ENCODE peak calls at places on chromosomes 5 and 9, in ten cellular contexts. C is CD8-positive, alpha-beta memory T cell; Z is EL; R is ELF-1; J is astrocyte of the spinal cord; Q is activated T-helper 1 cell treated with Interleukin-2 at 50 U/mL for 16 hours; N is NT2/D1; W is mucosa of gallbladder; O is T-helper 17 cell; K is T-cell. A is an unnamed sample.

GRCh38 chr9:116737137-116737546 is 50.0 kb downstream of the TRIM32 start:
- DNase-seq in J (peak; percentile 60), R (peak; percentile 93), Z (peak; percentile 72), N (peak; percentile 91), O (peak; percentile 22), Q (peak; percentile 6), W (peak; percentile 69), C (peak; percentile 3), K (peak; percentile 6), A (peak; percentile 62)

GRCh38 chr5:137280656-137281055 is 218.5 kb downstream of the SPOCK1 start:
- DNase-seq in O (no peak), N (peak; percentile 5), R (no peak), K (no peak), W (no peak), Z (no peak), J (no peak), Q (no peak), C (no peak), A (no peak)

GRCh38 chr5:149162401-149163084 is 21.2 kb downstream of the ABLIM3 start:
- DNase-seq in N (no peak), K (no peak), W (no peak), O (no peak), C (no peak), Z (peak; percentile 31), Q (no peak), J (peak; percentile 64), R (no peak), A (peak; percentile 84)

GRCh38 chr5:83701886-83702285 is 18.8 kb downstream of the HAPLN1 start:
- DNase-seq in N (no peak), O (no peak), R (no peak), Z (no peak), C (no peak), K (no peak), W (no peak), Q (no peak), J (no peak), A (no peak)

GRCh38 chr9:79617395-79617794 is 45.6 kb downstream of the TLE4 start:
- DNase-seq in J (peak; percentile 69), Q (no peak), N (no peak), W (peak; percentile 21), Z (no peak), O (no peak), C (no peak), K (no peak), R (no peak), A (peak; percentile 43)

GRCh38 chr5:91332267-91333044 is 50.7 kb downstream of the ARRDC3 start:
- DNase-seq in O (no peak), R (peak; percentile 54), Q (no peak), K (no peak), C (no peak), W (no peak), N (no peak), Z (peak; percentile 80), J (peak; percentile 72), A (peak; percentile 93)

GRCh38 chr5:95113489-95113888 is 171.4 kb downstream of the MCTP1 start:
- DNase-seq in W (no peak), O (no peak), K (no peak), Z (peak; percentile 40), C (no peak), J (peak; percentile 79), Q (no peak), N (peak; percentile 28), R (peak; percentile 63), A (peak; percentile 94)

GRCh38 chr9:115969096-115969495 is 184.5 kb upstream of the PAPPA start:
- DNase-seq in Z (no peak), O (no peak), Q (no peak), J (no peak), N (no peak), K (no peak), C (no peak), R (no peak), W (no peak), A (peak; percentile 78)

GRCh38 chr5:83718936-83719495 is 1.6 kb downstream of the HAPLN1 start:
- DNase-seq in K (no peak), N (no peak), Z (no peak), W (no peak), R (peak; percentile 23), C (no peak), O (no peak), J (no peak), Q (no peak), A (no peak)

GRCh38 chr5:157167219-157167621 is 1.2 kb upstream of the GARIN3 start:
- DNase-seq in K (no peak), J (peak; percentile 11), Z (peak; percentile 60), Q (no peak), C (no peak), R (no peak), O (no peak), N (no peak), W (no peak), A (peak; percentile 76)

GRCh38 chr9:18770509-18770908 is 262.5 kb downstream of the SAXO1 start:
- DNase-seq in K (no peak), Q (no peak), Z (no peak), R (no peak), O (no peak), C (no peak), W (no peak), N (no peak), J (no peak), A (no peak)

GRCh38 chr5:74232281-74232680 is 408.2 kb downstream of the ENC1 start:
- DNase-seq in W (no peak), Q (no peak), Z (peak; percentile 96), C (no peak), K (no peak), J (peak; percentile 79), N (no peak), R (no peak), O (no peak), A (peak; percentile 86)

GRCh38 chr9:12785251-12785880 is 10.5 kb downstream of the LURAP1L start:
- DNase-seq in J (peak; percentile 40), N (no peak), C (no peak), O (no peak), Z (peak; percentile 44), Q (no peak), R (peak; percentile 70), K (no peak), W (peak; percentile 65), A (peak; percentile 92)

GRCh38 chr9:136260936-136261472 is 15.4 kb upstream of the QSOX2 start:
- DNase-seq in C (no peak), R (no peak), W (no peak), N (no peak), Q (no peak), Z (no peak), O (no peak), K (no peak), J (no peak), A (no peak)

GRCh38 chr9:120210301-120210700 is 369.7 kb downstream of the CDK5RAP2 start:
- DNase-seq in Z (no peak), R (no peak), C (no peak), K (no peak), N (no peak), Q (no peak), W (no peak), O (no peak), J (no peak), A (no peak)

GRCh38 chr9:126838055-126838811 is 22.2 kb upstream of the ZBTB34 start:
- DNase-seq in Q (no peak), W (no peak), Z (no peak), J (no peak), C (no peak), R (no peak), N (no peak), O (no peak), K (no peak), A (no peak)

GRCh38 chr9:132154925-132155324 is 6.9 kb upstream of the NTNG2 start:
- DNase-seq in C (no peak), R (no peak), Z (no peak), Q (no peak), N (no peak), K (no peak), O (no peak), W (no peak), J (no peak), A (no peak)

GRCh38 chr5:40569549-40570270 is 110.0 kb upstream of the PTGER4 start:
- DNase-seq in Z (peak; percentile 36), K (no peak), R (no peak), N (no peak), W (no peak), Q (no peak), J (peak; percentile 38), O (no peak), C (no peak), A (no peak)

GRCh38 chr5:118548761-118549160 is 439.6 kb downstream of the DTWD2 start:
- DNase-seq in K (no peak), O (no peak), J (peak; percentile 52), Q (no peak), C (no peak), R (no peak), N (no peak), W (no peak), Z (peak; percentile 80), A (peak; percentile 73)

GRCh38 chr9:4866239-4866969 is 73.7 kb downstream of the RCL1 start:
- DNase-seq in Z (peak; percentile 12), C (no peak), J (no peak), Q (no peak), N (no peak), K (no peak), O (no peak), W (no peak), R (no peak), A (peak; percentile 35)

GRCh38 chr5:96941140-96941539 is 5.3 kb downstream of the LNPEP start:
- DNase-seq in K (no peak), R (no peak), Q (no peak), N (no peak), C (no peak), W (no peak), Z (no peak), J (no peak), O (no peak), A (no peak)

GRCh38 chr5:174503461-174504265 is 220.7 kb upstream of the MSX2 start:
- DNase-seq in O (no peak), R (peak; percentile 26), Z (peak; percentile 83), N (no peak), Q (no peak), K (no peak), W (peak; percentile 51), J (peak; percentile 22), C (no peak), A (peak; percentile 40)